ENCODE peak calls at places on chromosomes 3 and 15, in five cellular contexts. K is transverse colon, E is Panc1, Y is upper lobe of right lung, B is psoas muscle. Q is an unnamed sample.

GRCh38 chr3:160052385-160053047 is 63.9 kb downstream of the IL12A start:
- DNase-seq in K (no peak), E (no peak), Y (no peak), B (no peak), Q (no peak)

GRCh38 chr3:147379651-147380050 is 26.7 kb downstream of the ZIC4 start:
- DNase-seq in K (no peak), E (no peak), Y (no peak), B (no peak), Q (no peak)

GRCh38 chr3:188294113-188294512 is 140.2 kb downstream of the LPP start:
- DNase-seq in K (no peak), E (no peak), Y (no peak), B (no peak), Q (no peak)

GRCh38 chr3:157094301-157094700 is 65.6 kb downstream of the CCNL1 start:
- DNase-seq in K (no peak), E (no peak), Y (no peak), B (no peak), Q (no peak)

GRCh38 chr3:145383416-145383815 is 777.6 kb downstream of the PLOD2 start:
- DNase-seq in K (no peak), E (no peak), Y (no peak), B (no peak), Q (no peak)

GRCh38 chr3:65883614-65884013 is 155.1 kb downstream of the MAGI1 start:
- DNase-seq in K (no peak), E (no peak), Y (no peak), B (no peak), Q (no peak)

GRCh38 chr3:87191641-87192040 is 35.5 kb upstream of the CHMP2B start:
- DNase-seq in K (no peak), E (no peak), Y (no peak), B (no peak), Q (no peak)

GRCh38 chr3:14177580-14178246 is 688 bp downstream of the XPC start:
- DNase-seq in K (no peak), E (no peak), Y (no peak), B (no peak), Q (no peak)

GRCh38 chr15:70121656-70122297 is 24.1 kb upstream of the TLE3 start:
- DNase-seq in K (peak; percentile 51), E (no peak), Y (peak; percentile 62), B (peak; percentile 80), Q (peak; percentile 51)

GRCh38 chr15:72345280-72345679 is 25.3 kb upstream of the CELF6 start:
- DNase-seq in K (no peak), E (no peak), Y (no peak), B (no peak), Q (no peak)

GRCh38 chr3:144257381-144257780 is 285.8 kb downstream of the DIPK2A start:
- DNase-seq in K (no peak), E (no peak), Y (no peak), B (no peak), Q (no peak)

GRCh38 chr3:133040696-133041523 is 2.7 kb downstream of the TMEM108 start:
- DNase-seq in K (peak; percentile 61), E (peak; percentile 20), Y (peak; percentile 68), B (peak; percentile 67), Q (peak; percentile 18)

GRCh38 chr3:53671192-53672021 is 174.8 kb downstream of the CHDH start:
- DNase-seq in K (no peak), E (no peak), Y (no peak), B (no peak), Q (no peak)

GRCh38 chr3:50160561-50160983 is 5.4 kb downstream of the SEMA3F start:
- DNase-seq in K (no peak), E (no peak), Y (no peak), B (no peak), Q (no peak)

GRCh38 chr3:156483426-156483825 is 71.5 kb downstream of the SSR3 start:
- DNase-seq in K (no peak), E (peak; percentile 33), Y (no peak), B (no peak), Q (peak; percentile 52)

GRCh38 chr3:149382091-149382467 is 4.6 kb upstream of the TM4SF1 start:
- DNase-seq in K (no peak), E (no peak), Y (no peak), B (no peak), Q (peak; percentile 72)

GRCh38 chr15:56832125-56832524 is 86.3 kb upstream of the TCF12 start:
- DNase-seq in K (peak; percentile 58), E (no peak), Y (no peak), B (peak; percentile 61), Q (no peak)

GRCh38 chr3:43998841-43999805 is 242.6 kb upstream of the TOPAZ1 start:
- DNase-seq in K (no peak), E (no peak), Y (peak; percentile 68), B (no peak), Q (no peak)

GRCh38 chr3:18900994-18901393 is 247.3 kb upstream of the KCNH8 start:
- DNase-seq in K (no peak), E (no peak), Y (no peak), B (no peak), Q (no peak)

GRCh38 chr3:103306081-103306480 is 871.3 kb downstream of the ZPLD1 start:
- DNase-seq in K (no peak), E (no peak), Y (no peak), B (no peak), Q (no peak)

GRCh38 chr15:62648954-62649353 is 393.6 kb upstream of the TPM1 start:
- DNase-seq in K (no peak), E (no peak), Y (no peak), B (no peak), Q (no peak)

GRCh38 chr15:87877114-87877810 is 379.3 kb downstream of the NTRK3 start:
- DNase-seq in K (no peak), E (no peak), Y (no peak), B (no peak), Q (no peak)

GRCh38 chr3:29764603-29765254 is 483.9 kb downstream of the RBMS3 start:
- DNase-seq in K (no peak), E (peak; percentile 2), Y (no peak), B (no peak), Q (peak; percentile 76)

GRCh38 chr15:74958908-74959642 is 2.5 kb upstream of the RPP25 start:
- DNase-seq in K (no peak), E (no peak), Y (no peak), B (no peak), Q (no peak)
- H3K4me3 ChIP-seq in K (peak overlapping the region; percentile 63), E (peak overlapping the region; percentile 79), Y (peak overlapping the region; percentile 81), B (peak overlapping the region; percentile 72), Q (peak overlapping the region; percentile 58)

DNA sequence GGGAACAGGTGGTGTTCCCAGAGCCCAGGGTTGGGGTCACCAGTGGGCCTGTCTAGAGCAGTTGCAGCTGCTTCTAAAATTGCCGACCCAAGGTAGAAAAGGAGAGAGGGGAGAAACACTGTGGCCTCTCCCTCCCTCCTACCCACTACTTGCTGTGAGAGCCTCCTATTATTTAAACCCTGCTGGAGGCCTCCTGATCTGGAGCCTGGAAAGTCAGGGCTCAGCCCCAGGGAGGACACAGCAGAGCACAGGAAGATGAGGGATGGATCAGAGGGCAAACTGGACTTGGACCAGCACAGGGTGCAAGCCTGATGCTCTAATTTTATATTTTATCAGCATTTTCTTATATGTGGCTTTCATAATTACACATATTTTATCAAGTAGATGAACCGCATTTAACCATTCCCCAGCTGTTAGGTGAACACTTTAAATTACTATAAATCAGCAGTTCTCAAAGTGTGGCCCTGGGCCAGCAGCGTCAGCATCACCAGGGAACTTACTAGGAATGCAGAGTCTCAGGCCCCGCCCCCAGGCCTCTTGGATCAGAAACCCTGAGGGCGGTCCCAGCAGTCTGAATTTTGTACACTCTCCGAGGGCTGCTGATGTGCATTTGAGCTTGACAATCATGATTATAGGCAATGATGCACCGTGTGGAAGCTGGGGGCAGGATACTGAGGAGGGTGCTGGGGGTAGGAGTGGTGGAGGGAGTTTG is 26.7 kb downstream of the SMAD3 start:
- DNase-seq in K (no peak), E (no peak), Y (no peak), B (no peak), Q (no peak)
- H3K4me3 ChIP-seq in K (no peak overlapping the region), E (no peak overlapping the region), Y (no peak overlapping the region), B (no peak overlapping the region), Q (no peak overlapping the region)

GRCh38 chr3:72761410-72761809 is 86.8 kb downstream of the SHQ1 start:
- DNase-seq in K (no peak), E (no peak), Y (no peak), B (no peak), Q (no peak)
- H3K4me3 ChIP-seq in K (no peak overlapping the region), E (no peak overlapping the region), Y (no peak overlapping the region), B (no peak overlapping the region), Q (no peak overlapping the region)

DNA sequence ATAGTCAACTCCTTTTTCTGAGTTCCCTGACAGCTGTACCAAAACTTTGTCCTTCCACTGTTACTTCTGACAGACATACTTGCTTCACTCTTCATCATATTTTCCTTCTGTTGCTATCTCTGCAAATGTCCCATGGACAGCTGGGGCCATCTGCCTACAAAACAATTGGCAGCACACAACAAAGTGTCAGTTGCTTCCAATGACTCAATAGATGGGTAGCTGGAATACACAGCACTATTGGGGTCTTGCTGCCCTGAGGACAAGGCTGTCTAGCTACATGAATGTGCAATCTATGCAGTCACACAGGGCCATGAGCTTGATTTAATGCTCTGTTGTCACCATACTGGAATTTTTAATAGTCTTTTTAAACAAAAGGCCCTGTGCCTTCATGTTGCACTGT is 192.8 kb downstream of the DTWD1 start:
- DNase-seq in K (no peak), E (no peak), Y (no peak), B (no peak), Q (no peak)
- H3K4me3 ChIP-seq in K (no peak overlapping the region), E (no peak overlapping the region), Y (no peak overlapping the region), B (no peak overlapping the region), Q (no peak overlapping the region)

DNA sequence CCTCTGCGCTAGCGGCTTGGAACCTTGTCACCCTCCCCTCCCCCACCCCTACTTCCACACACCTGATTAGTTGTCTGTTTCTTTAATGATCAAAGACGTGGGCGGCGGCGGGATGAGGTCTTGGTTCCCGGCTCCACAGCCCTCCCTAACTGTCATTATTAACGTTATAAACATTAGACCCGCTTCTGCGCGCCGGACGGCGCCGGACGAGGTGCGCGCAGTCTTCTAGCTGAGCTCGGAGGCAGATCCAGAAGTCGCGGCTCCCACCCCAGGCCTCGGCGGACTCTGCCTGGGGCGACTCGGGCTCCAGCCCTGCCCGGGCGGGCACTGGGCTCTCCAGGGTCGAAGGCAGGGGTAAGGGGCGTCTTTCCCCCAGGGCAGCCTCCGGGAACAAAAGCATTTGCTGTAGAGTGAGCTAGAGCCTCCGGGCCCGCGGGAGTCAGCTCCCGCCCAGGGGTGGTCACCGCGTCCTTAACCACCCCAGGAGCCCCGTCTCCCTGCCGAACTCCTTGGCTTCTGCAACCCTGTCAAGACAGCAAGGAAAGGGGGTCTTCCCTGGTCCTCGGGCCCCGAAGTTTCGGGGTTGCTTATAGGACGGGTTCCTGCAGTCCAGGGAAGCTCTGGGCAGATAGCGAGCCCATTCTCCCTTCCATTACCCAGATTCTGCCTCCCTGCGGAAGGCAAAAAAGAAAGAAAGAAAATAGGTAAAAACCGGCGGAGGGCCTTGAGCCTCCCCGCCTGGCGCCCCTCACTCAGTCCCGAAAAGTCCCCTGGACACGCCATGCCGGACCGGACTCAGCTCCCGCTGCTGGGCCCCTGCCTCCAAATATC is 2.2 kb upstream of the ISLR2 start:
- DNase-seq in K (no peak), E (no peak), Y (no peak), B (peak; percentile 26), Q (no peak)
- H3K4me3 ChIP-seq in K (peak overlapping the region; percentile 15), E (peak overlapping the region; percentile 41), Y (peak overlapping the region; percentile 32), B (peak overlapping the region; percentile 56), Q (peak overlapping the region; percentile 37)

Q was measured in AG09309.